ENCODE peak calls at places on chromosomes 7 and 10, in six cellular contexts. One of them, this sample, is unnamed.

GRCh38 chr10:51214207-51214896 is 140.1 kb downstream of the PRKG1 start:
- DNase-seq in GM23248: no peak
- DNase-seq in HCT116: no peak
- DNase-seq in hepatocyte: no peak
- DNase-seq in PC-3: no peak
- DNase-seq in neural progenitor cell: no peak
- DNase-seq in this sample: no peak

GRCh38 chr7:148472406-148472805 is 118.2 kb upstream of the C7orf33 start:
- DNase-seq in GM23248: no peak
- DNase-seq in HCT116: no peak
- DNase-seq in hepatocyte: no peak
- DNase-seq in PC-3: peak
- DNase-seq in neural progenitor cell: no peak
- DNase-seq in this sample: no peak

GRCh38 chr7:64908358-64908757 is 5.3 kb downstream of the ZNF273 start:
- DNase-seq in GM23248: no peak
- DNase-seq in HCT116: no peak
- DNase-seq in hepatocyte: no peak
- DNase-seq in PC-3: no peak
- DNase-seq in neural progenitor cell: no peak
- DNase-seq in this sample: no peak

GRCh38 chr10:101453791-101454718 is 100.1 kb downstream of the BTRC start:
- DNase-seq in GM23248: no peak
- DNase-seq in HCT116: no peak
- DNase-seq in hepatocyte: no peak
- DNase-seq in PC-3: peak
- DNase-seq in neural progenitor cell: no peak
- DNase-seq in this sample: no peak

GRCh38 chr7:73869011-73869785 is 8.2 kb downstream of the TMEM270 start:
- DNase-seq in GM23248: no peak
- DNase-seq in HCT116: no peak
- DNase-seq in hepatocyte: no peak
- DNase-seq in PC-3: no peak
- DNase-seq in neural progenitor cell: no peak
- DNase-seq in this sample: peak

GRCh38 chr10:11869743-11870460 is 46.7 kb downstream of the PROSER2 start:
- DNase-seq in GM23248: peak
- DNase-seq in HCT116: no peak
- DNase-seq in hepatocyte: no peak
- DNase-seq in PC-3: no peak
- DNase-seq in neural progenitor cell: no peak
- DNase-seq in this sample: peak

GRCh38 chr10:1109795-1110673 is 53.8 kb downstream of the WDR37 start:
- DNase-seq in GM23248: peak
- DNase-seq in HCT116: peak
- DNase-seq in hepatocyte: peak
- DNase-seq in PC-3: peak
- DNase-seq in neural progenitor cell: peak
- DNase-seq in this sample: peak

GRCh38 chr10:126061526-126061925 is 165.2 kb downstream of the FANK1 start:
- DNase-seq in GM23248: no peak
- DNase-seq in HCT116: no peak
- DNase-seq in hepatocyte: no peak
- DNase-seq in PC-3: no peak
- DNase-seq in neural progenitor cell: no peak
- DNase-seq in this sample: no peak

GRCh38 chr10:80051993-80052392 is 26.5 kb upstream of the TMEM254 start:
- DNase-seq in GM23248: no peak
- DNase-seq in HCT116: no peak
- DNase-seq in hepatocyte: no peak
- DNase-seq in PC-3: no peak
- DNase-seq in neural progenitor cell: no peak
- DNase-seq in this sample: no peak

GRCh38 chr7:67343566-67343965 is 346.9 kb downstream of the TYW1 start:
- DNase-seq in GM23248: no peak
- DNase-seq in HCT116: no peak
- DNase-seq in hepatocyte: no peak
- DNase-seq in PC-3: no peak
- DNase-seq in neural progenitor cell: no peak
- DNase-seq in this sample: no peak

GRCh38 chr10:79413196-79413595 is 32.2 kb downstream of the ZCCHC24 start:
- DNase-seq in GM23248: peak
- DNase-seq in HCT116: no peak
- DNase-seq in hepatocyte: no peak
- DNase-seq in PC-3: peak
- DNase-seq in neural progenitor cell: no peak
- DNase-seq in this sample: no peak

GRCh38 chr10:93498196-93498595 is 1.8 kb downstream of the CEP55 start:
- DNase-seq in GM23248: no peak
- DNase-seq in HCT116: no peak
- DNase-seq in hepatocyte: no peak
- DNase-seq in PC-3: no peak
- DNase-seq in neural progenitor cell: no peak
- DNase-seq in this sample: no peak

GRCh38 chr7:140653319-140654108 is 12.9 kb upstream of the DENND2A start:
- DNase-seq in GM23248: peak
- DNase-seq in HCT116: peak
- DNase-seq in hepatocyte: peak
- DNase-seq in PC-3: peak
- DNase-seq in neural progenitor cell: peak
- DNase-seq in this sample: peak

GRCh38 chr7:127907110-127907509 is 124.1 kb downstream of the LRRC4 start:
- DNase-seq in GM23248: no peak
- DNase-seq in HCT116: no peak
- DNase-seq in hepatocyte: no peak
- DNase-seq in PC-3: no peak
- DNase-seq in neural progenitor cell: no peak
- DNase-seq in this sample: no peak

GRCh38 chr10:110546077-110546476 is 21.4 kb upstream of the SMC3 start:
- DNase-seq in GM23248: no peak
- DNase-seq in HCT116: no peak
- DNase-seq in hepatocyte: no peak
- DNase-seq in PC-3: no peak
- DNase-seq in neural progenitor cell: no peak
- DNase-seq in this sample: no peak
- TF ChIP-seq EZH2phosphoT487 in GM23248: no peak
- TF ChIP-seq EZH2phosphoT487 in HCT116: no peak
- TF ChIP-seq EZH2phosphoT487 in hepatocyte: no peak
- TF ChIP-seq EZH2phosphoT487 in PC-3: no peak
- TF ChIP-seq EZH2phosphoT487 in neural progenitor cell: no peak
- TF ChIP-seq EZH2phosphoT487 in this sample: no peak

DNA sequence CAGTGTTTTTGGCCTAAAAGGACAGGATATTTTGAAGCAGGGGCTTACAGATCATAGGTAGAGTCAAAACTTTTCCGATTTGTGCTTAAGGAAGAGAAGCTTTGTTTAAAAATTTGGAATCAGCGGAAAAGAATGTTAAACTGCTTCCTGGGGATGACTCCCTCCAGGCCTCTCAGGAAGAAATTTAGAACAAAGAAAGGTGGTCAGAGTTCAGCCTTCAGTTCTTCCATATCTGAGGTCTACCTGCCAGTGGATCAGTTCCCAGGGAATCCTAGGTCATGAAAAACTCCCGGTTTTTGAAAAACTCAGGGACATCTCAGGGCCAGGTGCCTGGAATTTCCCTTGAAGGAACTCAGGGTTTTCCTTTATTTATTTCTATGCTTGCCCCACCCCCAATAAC is 100.3 kb downstream of the MCU start:
- DNase-seq in GM23248: no peak
- DNase-seq in HCT116: no peak
- DNase-seq in hepatocyte: no peak
- DNase-seq in PC-3: peak
- DNase-seq in neural progenitor cell: no peak
- DNase-seq in this sample: peak
- H3K4me2 ChIP-seq in GM23248: no peak
- H3K4me2 ChIP-seq in HCT116: no peak
- H3K4me2 ChIP-seq in hepatocyte: no peak
- H3K4me2 ChIP-seq in PC-3: peak
- H3K4me2 ChIP-seq in neural progenitor cell: no peak
- H3K4me2 ChIP-seq in this sample: peak

DNA sequence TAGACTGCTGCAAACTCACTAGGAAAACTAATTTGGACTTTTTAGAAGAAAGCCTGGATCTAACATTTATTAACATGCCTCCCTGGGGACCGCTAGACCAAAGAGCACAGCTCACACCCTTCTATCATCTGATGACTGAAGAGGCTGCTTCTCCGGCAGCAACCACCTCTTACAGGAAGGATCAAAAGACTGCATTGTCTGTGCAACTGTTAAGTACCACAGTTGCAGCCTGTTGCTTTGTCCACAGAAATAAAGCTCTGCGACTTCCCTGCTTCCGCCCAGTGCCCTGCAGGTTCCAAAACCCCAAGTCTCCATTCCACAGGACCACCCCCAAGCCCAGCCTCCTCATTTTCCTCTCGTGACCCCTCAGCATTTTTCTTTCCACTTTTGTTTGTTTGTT is 14.0 kb upstream of the PODXL start:
- DNase-seq in GM23248: no peak
- DNase-seq in HCT116: no peak
- DNase-seq in hepatocyte: no peak
- DNase-seq in PC-3: no peak
- DNase-seq in neural progenitor cell: peak
- DNase-seq in this sample: no peak
- TF ChIP-seq EZH2phosphoT487 in GM23248: no peak
- TF ChIP-seq EZH2phosphoT487 in HCT116: no peak
- TF ChIP-seq EZH2phosphoT487 in hepatocyte: no peak
- TF ChIP-seq EZH2phosphoT487 in PC-3: no peak
- TF ChIP-seq EZH2phosphoT487 in neural progenitor cell: no peak
- TF ChIP-seq EZH2phosphoT487 in this sample: no peak

GRCh38 chr7:87154569-87154968 is 2.3 kb downstream of the DMTF1 start:
- DNase-seq in GM23248: peak
- DNase-seq in HCT116: no peak
- DNase-seq in hepatocyte: no peak
- DNase-seq in PC-3: no peak
- DNase-seq in neural progenitor cell: no peak
- DNase-seq in this sample: no peak
- H3K4me2 ChIP-seq in GM23248: peak
- H3K4me2 ChIP-seq in HCT116: peak
- H3K4me2 ChIP-seq in hepatocyte: peak
- H3K4me2 ChIP-seq in PC-3: peak
- H3K4me2 ChIP-seq in neural progenitor cell: peak
- H3K4me2 ChIP-seq in this sample: peak

GRCh38 chr7:114941692-114942091 is 19.8 kb downstream of the MDFIC start:
- DNase-seq in GM23248: no peak
- DNase-seq in HCT116: no peak
- DNase-seq in hepatocyte: no peak
- DNase-seq in PC-3: no peak
- DNase-seq in neural progenitor cell: no peak
- DNase-seq in this sample: no peak

GRCh38 chr7:114943953-114944741 is 22.3 kb downstream of the MDFIC start:
- DNase-seq in GM23248: peak
- DNase-seq in HCT116: no peak
- DNase-seq in hepatocyte: no peak
- DNase-seq in PC-3: no peak
- DNase-seq in neural progenitor cell: no peak
- DNase-seq in this sample: no peak

GRCh38 chr7:114942443-114943175 is 20.7 kb downstream of the MDFIC start:
- DNase-seq in GM23248: no peak
- DNase-seq in HCT116: no peak
- DNase-seq in hepatocyte: no peak
- DNase-seq in PC-3: no peak
- DNase-seq in neural progenitor cell: no peak
- DNase-seq in this sample: no peak

GRCh38 chr7:114943530-114943929 is 21.6 kb downstream of the MDFIC start:
- DNase-seq in GM23248: no peak
- DNase-seq in HCT116: no peak
- DNase-seq in hepatocyte: no peak
- DNase-seq in PC-3: no peak
- DNase-seq in neural progenitor cell: no peak
- DNase-seq in this sample: no peak

DNA sequence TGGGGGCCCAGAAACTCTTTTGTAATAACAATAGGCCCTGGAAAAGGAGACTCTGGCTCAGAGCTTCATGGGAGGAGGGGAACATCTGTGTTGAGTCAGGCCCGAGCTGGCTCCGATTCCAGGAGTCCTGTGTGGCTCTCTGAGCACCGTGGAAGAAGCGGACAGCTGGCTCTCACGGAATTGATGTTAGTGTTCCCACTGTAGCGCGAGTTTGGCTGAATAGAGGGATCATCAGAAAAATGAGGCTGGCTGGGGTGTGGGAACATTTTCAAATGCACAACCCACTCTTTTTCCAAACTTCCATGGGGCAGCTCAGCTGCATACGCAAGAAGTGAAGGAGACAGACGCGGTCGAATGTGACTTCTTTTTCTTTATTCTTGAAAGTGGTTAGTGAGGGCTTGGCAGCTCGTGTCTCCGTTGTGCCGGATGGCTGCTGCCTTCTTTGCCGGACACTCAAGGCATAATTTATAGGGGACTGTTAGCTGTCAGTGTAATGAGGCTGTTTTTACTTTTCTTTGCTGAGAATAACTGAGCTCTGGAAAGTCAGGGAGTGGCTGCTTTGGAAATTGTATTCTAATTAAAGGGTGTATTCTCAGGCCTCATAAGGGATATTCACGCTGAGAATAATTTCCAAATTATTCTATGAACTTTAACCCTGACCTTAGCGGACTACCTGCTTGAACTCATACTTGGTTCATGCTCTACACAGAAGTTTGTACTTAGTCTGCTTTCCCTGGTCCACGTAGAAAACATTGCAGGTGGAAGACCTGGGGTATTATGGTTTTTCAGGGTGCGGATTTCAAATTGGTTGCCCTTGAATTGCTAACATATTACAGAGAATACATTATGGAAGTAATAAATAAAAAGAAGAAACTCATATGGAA is 23.1 kb downstream of the MDFIC start:
- DNase-seq in GM23248: peak
- DNase-seq in HCT116: no peak
- DNase-seq in hepatocyte: peak
- DNase-seq in PC-3: no peak
- DNase-seq in neural progenitor cell: peak
- DNase-seq in this sample: peak
- TF ChIP-seq EZH2phosphoT487 in GM23248: no peak
- TF ChIP-seq EZH2phosphoT487 in HCT116: no peak
- TF ChIP-seq EZH2phosphoT487 in hepatocyte: no peak
- TF ChIP-seq EZH2phosphoT487 in PC-3: no peak
- TF ChIP-seq EZH2phosphoT487 in neural progenitor cell: no peak
- TF ChIP-seq EZH2phosphoT487 in this sample: no peak

DNA sequence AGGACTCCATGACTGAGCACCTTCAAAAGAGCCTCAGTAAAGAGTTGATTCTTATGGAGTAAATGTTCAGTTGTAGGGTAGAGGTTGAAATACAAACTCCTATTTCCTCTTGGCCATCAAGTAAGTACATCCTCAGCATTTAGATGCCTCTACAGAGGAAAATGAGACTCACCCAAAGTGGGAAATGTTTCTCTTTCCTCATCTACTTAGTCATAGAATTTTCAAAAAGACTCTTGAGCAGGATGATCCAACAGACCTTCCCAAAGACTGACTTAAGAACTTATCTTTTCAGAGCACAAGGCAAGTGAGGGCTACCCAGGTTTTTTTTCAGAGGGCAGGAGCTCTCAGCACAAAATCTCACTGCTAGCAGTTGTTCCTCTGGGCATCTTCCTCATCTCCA is 449.1 kb downstream of the KCNMA1 start:
- DNase-seq in GM23248: peak
- DNase-seq in HCT116: no peak
- DNase-seq in hepatocyte: no peak
- DNase-seq in PC-3: no peak
- DNase-seq in neural progenitor cell: no peak
- DNase-seq in this sample: no peak
- H3K4me2 ChIP-seq in GM23248: no peak
- H3K4me2 ChIP-seq in HCT116: no peak
- H3K4me2 ChIP-seq in hepatocyte: no peak
- H3K4me2 ChIP-seq in PC-3: no peak
- H3K4me2 ChIP-seq in neural progenitor cell: no peak
- H3K4me2 ChIP-seq in this sample: no peak